ENCODE peak calls at places on chromosomes 3 and 15, in four cellular contexts. P, M, I and N are unnamed samples.

GRCh38 chr15:63340353-63340752 is 41.3 kb downstream of the CA12 start:
- DNase-seq in P (no peak), M (no peak), I (no peak), N (no peak)

GRCh38 chr3:9349321-9350117 is 13.3 kb upstream of the THUMPD3 start:
- DNase-seq in P (no peak), M (peak; percentile 15), I (no peak), N (no peak)

GRCh38 chr3:10437272-10437994 is 68.0 kb downstream of the ATP2B2 start:
- DNase-seq in P (no peak), M (no peak), I (no peak), N (no peak)

GRCh38 chr3:69410301-69410700 is 24.4 kb upstream of the FRMD4B start:
- DNase-seq in P (peak; percentile 75), M (peak; percentile 61), I (peak; percentile 54), N (no peak)

GRCh38 chr3:163655021-163655420 is 1423.3 kb downstream of the SI start:
- DNase-seq in P (no peak), M (no peak), I (peak; percentile 34), N (no peak)

GRCh38 chr3:62144482-62144881 is 228.9 kb downstream of the FEZF2 start:
- DNase-seq in P (no peak), M (no peak), I (no peak), N (no peak)

GRCh38 chr3:55417211-55417610 is 69.9 kb downstream of the WNT5A start:
- DNase-seq in P (no peak), M (no peak), I (no peak), N (no peak)

GRCh38 chr3:96361241-96361640 is 453.2 kb upstream of the EPHA6 start:
- DNase-seq in P (no peak), M (no peak), I (no peak), N (no peak)

GRCh38 chr3:126180477-126181397 is at the start of gene ALDH1L1:
- DNase-seq in P (peak; percentile 82), M (peak; percentile 84), I (peak; percentile 65), N (peak; percentile 70)

DNA sequence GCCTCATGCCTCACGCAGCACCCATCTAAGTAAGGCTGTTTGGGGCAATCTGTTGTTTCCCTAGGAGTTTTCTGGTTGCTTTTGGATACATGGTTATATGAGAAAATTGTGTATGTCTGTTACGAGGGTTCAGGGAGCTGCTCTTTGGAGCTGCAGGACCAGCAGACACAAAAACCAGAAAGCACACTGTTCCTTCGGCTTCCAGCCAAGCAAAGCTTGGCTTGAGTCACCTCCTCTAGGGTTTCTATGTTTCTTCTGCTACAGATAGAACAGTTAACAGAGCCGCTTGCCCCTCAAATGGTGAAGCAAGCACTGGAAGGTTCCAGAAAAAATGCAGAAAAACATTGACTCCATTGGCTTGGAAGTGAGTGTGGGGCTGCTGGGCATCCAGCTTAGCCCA is 49.2 kb upstream of the CTDSPL start:
- DNase-seq in P (peak; percentile 69), M (no peak), I (no peak), N (no peak)
- H3K4me1 ChIP-seq in P (peaks cover 48% of the 10 kb centered on the region), M (peaks cover under 1% of the 10 kb centered on the region), I (no peaks in the 10 kb centered on the region), N (no peaks in the 10 kb centered on the region)

DNA sequence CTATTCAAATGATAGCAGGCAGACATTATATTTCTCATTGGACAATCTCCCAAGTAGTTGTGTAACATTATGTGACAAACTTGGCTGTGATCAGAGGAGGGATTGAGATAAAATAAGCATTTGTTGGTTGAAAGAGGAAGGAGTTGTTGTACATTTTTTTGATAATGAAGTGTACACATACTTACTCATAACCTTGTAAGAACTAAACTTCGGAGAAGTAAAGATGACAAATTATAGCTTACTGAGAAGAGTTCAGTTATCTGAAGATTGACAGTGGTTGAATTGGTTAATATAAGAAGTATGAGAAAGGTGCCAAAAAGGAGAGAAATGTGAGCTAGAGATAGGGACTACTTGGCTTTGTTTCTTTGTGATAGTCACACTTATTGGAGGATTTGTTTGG is 32.6 kb downstream of the STT3B start:
- DNase-seq in P (no peak), M (no peak), I (no peak), N (no peak)
- H3K4me1 ChIP-seq in P (peaks cover 46% of the 10 kb centered on the region), M (peaks cover 14% of the 10 kb centered on the region), I (no peaks in the 10 kb centered on the region), N (peaks cover 9% of the 10 kb centered on the region)

GRCh38 chr3:124276163-124276862 is 284.4 kb upstream of the ROPN1 start:
- DNase-seq in P (no peak), M (no peak), I (no peak), N (no peak)
- H3K4me1 ChIP-seq in P (peaks cover 100% of the 10 kb centered on the region), M (peaks cover 5% of the 10 kb centered on the region), I (no peaks in the 10 kb centered on the region), N (no peaks in the 10 kb centered on the region)

GRCh38 chr3:128764863-128765262 is 38.9 kb downstream of the RAB7A start:
- DNase-seq in P (no peak), M (no peak), I (no peak), N (no peak)
- H3K4me1 ChIP-seq in P (peaks cover 53% of the 10 kb centered on the region), M (peaks cover 21% of the 10 kb centered on the region), I (no peaks in the 10 kb centered on the region), N (no peaks in the 10 kb centered on the region)

DNA sequence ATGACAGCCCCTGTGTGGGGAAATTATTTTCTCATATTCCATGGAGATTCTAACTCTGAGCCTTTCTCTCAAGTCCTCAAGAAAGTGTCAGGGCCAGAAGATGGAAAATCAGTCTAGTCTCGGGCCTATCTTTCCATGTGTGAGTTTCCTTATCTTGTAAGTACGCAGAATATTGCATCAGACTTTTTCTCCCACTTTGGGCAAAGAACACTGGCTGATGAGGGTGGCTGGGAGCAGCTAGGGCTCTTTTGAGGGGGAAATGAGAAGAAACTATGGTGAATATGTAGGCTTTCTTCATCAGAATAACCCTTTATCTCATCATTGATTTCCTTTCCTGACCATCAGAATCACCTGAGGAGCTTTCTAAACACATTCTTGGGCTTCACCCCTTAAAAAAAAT is 264.0 kb downstream of the CLSTN2 start:
- DNase-seq in P (no peak), M (no peak), I (no peak), N (no peak)
- H3K4me1 ChIP-seq in P (no peaks in the 10 kb centered on the region), M (peaks cover 5% of the 10 kb centered on the region), I (no peaks in the 10 kb centered on the region), N (no peaks in the 10 kb centered on the region)

DNA sequence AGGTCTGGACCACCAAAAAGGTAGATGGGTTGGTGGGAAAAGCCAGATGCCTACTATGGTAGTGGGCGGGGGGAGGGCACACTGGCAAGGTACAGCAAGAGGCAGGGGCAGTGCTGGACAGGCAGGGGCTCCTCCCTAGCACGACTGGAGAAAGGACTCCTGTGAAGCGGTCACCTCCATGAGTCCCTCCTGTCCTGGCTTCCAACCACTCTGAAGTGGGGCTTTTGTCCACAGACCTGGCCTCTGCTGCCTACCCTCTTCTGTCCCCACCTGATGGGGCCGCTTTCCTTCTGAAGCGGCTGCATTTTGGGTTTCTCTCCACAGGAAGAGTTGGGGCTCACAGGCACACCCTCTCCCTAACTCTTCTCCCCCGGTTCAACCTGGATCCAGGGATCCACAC is 2.7 kb upstream of the SPTBN5 start:
- DNase-seq in P (no peak), M (no peak), I (no peak), N (peak; percentile 55)
- H3K4me1 ChIP-seq in P (peaks cover 16% of the 10 kb centered on the region), M (peaks cover 8% of the 10 kb centered on the region), I (peaks cover 18% of the 10 kb centered on the region), N (peaks cover 17% of the 10 kb centered on the region)

GRCh38 chr3:46926447-46926846 is 48.9 kb downstream of the PTH1R start:
- DNase-seq in P (no peak), M (no peak), I (peak; percentile 46), N (peak; percentile 24)
- H3K4me1 ChIP-seq in P (peaks cover 81% of the 10 kb centered on the region), M (peaks cover 7% of the 10 kb centered on the region), I (peaks cover 47% of the 10 kb centered on the region), N (peaks cover 5% of the 10 kb centered on the region)

GRCh38 chr15:85009435-85009834 is 27.8 kb downstream of the PDE8A start:
- DNase-seq in P (no peak), M (no peak), I (no peak), N (no peak)
- H3K4me1 ChIP-seq in P (peaks cover 82% of the 10 kb centered on the region), M (peaks cover 9% of the 10 kb centered on the region), I (no peaks in the 10 kb centered on the region), N (no peaks in the 10 kb centered on the region)

GRCh38 chr3:33940736-33941135 is 142.3 kb downstream of the PDCD6IP start:
- DNase-seq in P (no peak), M (no peak), I (no peak), N (no peak)
- H3K4me1 ChIP-seq in P (no peaks in the 10 kb centered on the region), M (peaks cover 17% of the 10 kb centered on the region), I (no peaks in the 10 kb centered on the region), N (peaks cover 9% of the 10 kb centered on the region)

DNA sequence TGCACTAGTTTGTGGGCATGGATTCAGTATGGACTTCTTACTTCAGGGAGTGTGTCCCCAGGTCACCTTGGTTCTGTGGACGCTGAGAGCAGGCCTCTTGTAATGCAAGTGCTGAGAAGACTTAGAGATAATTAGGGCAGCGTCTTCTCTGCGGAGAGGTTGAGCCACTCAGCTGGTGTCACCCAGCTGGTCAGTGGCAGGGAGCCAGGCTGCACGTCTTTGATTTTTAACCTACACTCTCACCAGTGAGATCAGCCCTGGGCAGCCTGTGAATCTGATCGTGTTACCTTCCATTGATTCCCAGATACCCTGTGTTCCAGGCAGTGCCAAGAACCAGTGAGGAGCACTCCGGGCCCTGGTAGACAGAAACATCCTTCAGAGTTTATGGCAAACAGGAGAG is 92.6 kb downstream of the SLCO3A1 start:
- DNase-seq in P (no peak), M (no peak), I (no peak), N (no peak)
- H3K4me1 ChIP-seq in P (peaks cover 62% of the 10 kb centered on the region), M (peaks cover 34% of the 10 kb centered on the region), I (no peaks in the 10 kb centered on the region), N (peaks cover 61% of the 10 kb centered on the region)